ENCODE peak calls at places on chromosomes 5 and 9, in nine cellular contexts. U is activated T-cell treated with anti-CD3 and anti-CD28 coated beads, Interleukin-2, amount 50 U/mL, for 4 hours; Q is AG08396; N is CD4-positive, alpha-beta T cell; B is NCI-H524; T is Calu3; X is T-cell; H is amniotic epithelial cell; O is T-helper 1 cell. I is an unnamed sample.

GRCh38 chr5:97550164-97550563 is 367.1 kb upstream of the RIOK2 start:
- DNase-seq in T (no peak), O (no peak), Q (peak; percentile 17), U (no peak), X (no peak), N (no peak), H (peak; percentile 61), B (no peak), I (no peak)

GRCh38 chr5:169873642-169874041 is 106.7 kb downstream of the INSYN2B start:
- DNase-seq in T (no peak), H (peak; percentile 82), Q (no peak), U (no peak), X (no peak), N (no peak), O (no peak), B (no peak), I (no peak)

GRCh38 chr5:174559141-174559540 is 165.2 kb upstream of the MSX2 start:
- DNase-seq in B (no peak), N (no peak), U (no peak), X (no peak), H (no peak), T (no peak), Q (peak; percentile 23), O (no peak), I (no peak)

GRCh38 chr5:149260761-149261160 is 10.9 kb upstream of the AFAP1L1 start:
- DNase-seq in O (no peak), T (no peak), Q (no peak), B (no peak), H (no peak), X (no peak), N (no peak), U (no peak), I (no peak)

GRCh38 chr5:50849554-50849953 is 183.1 kb downstream of the PARP8 start:
- DNase-seq in H (no peak), U (no peak), O (no peak), X (no peak), T (no peak), N (no peak), Q (no peak), B (no peak), I (no peak)

GRCh38 chr5:67405101-67405364 is 208.4 kb upstream of the CD180 start:
- DNase-seq in Q (no peak), O (no peak), N (no peak), H (no peak), B (no peak), U (no peak), T (no peak), X (no peak), I (no peak)

GRCh38 chr9:124869986-124870560 is 8.1 kb downstream of the ARPC5L start:
- DNase-seq in O (peak; percentile 42), B (no peak), T (no peak), U (peak; percentile 85), X (peak; percentile 76), N (peak; percentile 60), Q (peak; percentile 29), H (peak; percentile 76), I (peak; percentile 44)

GRCh38 chr9:137467161-137467581 is 8.0 kb upstream of the NSMF start:
- DNase-seq in B (no peak), T (no peak), N (no peak), X (no peak), Q (no peak), H (no peak), U (no peak), O (no peak), I (no peak)

GRCh38 chr9:111752455-111752854 is 42.3 kb downstream of the SHOC1 start:
- DNase-seq in B (no peak), H (peak; percentile 59), O (no peak), Q (no peak), U (no peak), T (no peak), X (no peak), N (no peak), I (no peak)

GRCh38 chr9:109014267-109015025 is 1.1 kb upstream of the CTNNAL1 start:
- DNase-seq in Q (peak; percentile 50), N (no peak), X (no peak), B (no peak), H (peak; percentile 90), T (no peak), U (no peak), O (no peak), I (peak; percentile 30)

GRCh38 chr9:109113239-109113638 is 6.5 kb downstream of the TMEM245 start:
- DNase-seq in O (no peak), U (no peak), Q (no peak), X (no peak), T (no peak), B (no peak), H (no peak), N (no peak), I (no peak)

GRCh38 chr9:77959803-77960202 is 71.8 kb downstream of the GNAQ start:
- DNase-seq in Q (no peak), H (no peak), O (no peak), T (no peak), B (no peak), N (no peak), U (no peak), X (no peak), I (no peak)

GRCh38 chr9:37575921-37576721 is at the start of gene FBXO10:
- DNase-seq in X (peak; percentile 19), B (peak; percentile 78), H (peak; percentile 61), U (peak; percentile 14), Q (peak; percentile 91), T (peak; percentile 24), N (peak; percentile 27), O (peak; percentile 9), I (peak; percentile 92)

GRCh38 chr5:172078726-172079345 is 72.4 kb upstream of the FBXW11 start:
- DNase-seq in U (no peak), O (no peak), X (no peak), N (no peak), H (no peak), B (peak; percentile 31), Q (no peak), T (no peak), I (no peak)

GRCh38 chr9:20621553-20622329 is 558 bp downstream of the MLLT3 start:
- DNase-seq in B (peak; percentile 68), X (peak; percentile 71), Q (peak; percentile 68), H (peak; percentile 62), N (peak; percentile 89), O (peak; percentile 51), U (peak; percentile 74), T (peak; percentile 44), I (peak; percentile 68)

GRCh38 chr5:80408475-80408875 is 611 bp downstream of the ZFYVE16 start:
- DNase-seq in U (peak; percentile 24), Q (peak; percentile 59), T (peak; percentile 84), O (peak; percentile 22), B (peak; percentile 79), X (peak; percentile 19), N (no peak), H (peak; percentile 30), I (peak; percentile 86)

GRCh38 chr9:95088421-95089161 is 228.9 kb downstream of the FANCC start:
- DNase-seq in Q (no peak), H (peak; percentile 69), N (no peak), X (no peak), T (no peak), U (no peak), O (no peak), B (no peak), I (no peak)

GRCh38 chr5:131550606-131551005 is 84.4 kb downstream of the RAPGEF6 start:
- DNase-seq in U (no peak), O (no peak), Q (no peak), N (no peak), X (no peak), H (no peak), B (peak; percentile 25), T (no peak), I (peak; percentile 3)

GRCh38 chr5:179668404-179668803 is 12.4 kb downstream of the CBY3 start:
- DNase-seq in H (peak; percentile 64), T (no peak), O (peak; percentile 19), X (peak; percentile 22), N (peak; percentile 29), B (peak; percentile 45), U (peak; percentile 38), Q (peak; percentile 67), I (peak; percentile 69)

GRCh38 chr9:6270896-6271295 is 55.3 kb downstream of the IL33 start:
- DNase-seq in O (no peak), U (no peak), B (no peak), N (no peak), X (no peak), H (no peak), T (no peak), Q (no peak), I (no peak)

GRCh38 chr9:37908698-37909186 is 4.8 kb upstream of the SLC25A51 start:
- DNase-seq in H (peak; percentile 80), T (no peak), O (no peak), B (no peak), Q (no peak), N (no peak), X (no peak), U (no peak), I (no peak)

GRCh38 chr5:78881884-78882283 is 103.2 kb downstream of the ARSB start:
- DNase-seq in X (no peak), U (no peak), N (no peak), O (no peak), T (no peak), B (no peak), H (no peak), Q (no peak), I (no peak)